ENCODE peak calls at places on chromosomes 1 and 21, in nine cellular contexts. W is CD4-positive, alpha-beta memory T cell; Z is fibroblast of pulmonary artery; A is adrenal gland; D is CD8-positive, alpha-beta T cell; S is fibroblast of lung; V is HL-60; Q is cardiac muscle cell; F is IMR-90. I is an unnamed sample.

GRCh38 chr1:18739408-18739807 is 108.8 kb downstream of the PAX7 start:
- DNase-seq in W (no peak), Q (no peak), V (no peak), F (no peak), D (no peak), S (no peak), Z (no peak), A (no peak), I (no peak)

GRCh38 chr21:41446571-41446970 is 20.5 kb downstream of the MX1 start:
- DNase-seq in Q (no peak), S (no peak), F (no peak), Z (no peak), D (no peak), W (no peak), A (no peak), V (no peak), I (no peak)

GRCh38 chr1:119422631-119423030 is 7.7 kb downstream of the HSD3B2 start:
- DNase-seq in D (no peak), W (no peak), S (no peak), Q (no peak), Z (no peak), F (no peak), A (no peak), V (no peak), I (no peak)

GRCh38 chr21:39385299-39386145 is 36.6 kb upstream of the HMGN1 start:
- DNase-seq in Z (peak), W (peak), F (peak), D (peak), V (no peak), S (peak), A (peak), Q (peak), I (no peak)

GRCh38 chr1:172775598-172776570 is 117.0 kb downstream of the FASLG start:
- DNase-seq in Q (peak), V (no peak), D (no peak), F (peak), S (peak), A (no peak), W (no peak), Z (peak), I (no peak)

GRCh38 chr1:201455098-201455497 is 13.9 kb downstream of the PHLDA3 start:
- DNase-seq in V (no peak), D (no peak), F (no peak), Q (no peak), S (no peak), Z (no peak), W (no peak), A (no peak), I (no peak)

GRCh38 chr21:14858309-14858708 is 206.5 kb downstream of the NRIP1 start:
- DNase-seq in Q (no peak), Z (no peak), A (no peak), W (no peak), D (no peak), V (no peak), S (no peak), F (no peak), I (no peak)

GRCh38 chr1:11680270-11681070 is 478 bp downstream of the MAD2L2 start:
- DNase-seq in Q (peak), F (peak), W (no peak), A (no peak), V (no peak), S (no peak), D (no peak), Z (no peak), I (no peak)

GRCh38 chr1:67749844-67750689 is 65.1 kb downstream of the GADD45A start:
- DNase-seq in Z (peak), S (peak), Q (peak), A (no peak), V (no peak), F (peak), D (no peak), W (no peak), I (no peak)

GRCh38 chr1:170545476-170545875 is 13.5 kb downstream of the GORAB start:
- DNase-seq in W (no peak), V (no peak), D (no peak), Z (peak), A (no peak), F (peak), Q (peak), S (peak), I (no peak)

GRCh38 chr1:185337221-185337620 is 20.2 kb upstream of the IVNS1ABP start:
- DNase-seq in W (no peak), Q (peak), S (no peak), F (peak), A (no peak), V (no peak), Z (peak), D (no peak), I (no peak)

GRCh38 chr1:203765029-203765837 is at the start of gene LAX1:
- DNase-seq in D (peak), V (peak), W (peak), Z (no peak), Q (no peak), A (no peak), F (no peak), S (no peak), I (no peak)

DNA sequence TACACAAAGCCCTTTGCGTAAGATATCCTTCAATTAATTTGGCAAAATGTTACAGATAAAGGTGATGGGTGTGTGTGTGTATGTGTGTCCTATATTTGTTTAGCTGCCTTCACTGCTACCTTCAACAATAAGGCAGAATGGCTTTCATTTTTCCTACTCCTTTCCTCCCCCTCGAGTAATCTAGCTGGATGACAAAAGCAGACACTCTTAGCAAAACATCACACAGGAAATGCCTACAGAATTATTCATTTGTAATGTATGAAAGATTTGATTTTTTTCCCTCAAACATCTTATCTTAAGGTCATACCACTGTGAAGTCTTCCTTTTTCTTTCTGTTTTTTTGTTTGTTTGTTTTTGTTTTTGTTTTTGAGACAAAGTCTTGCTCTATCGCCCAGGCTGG is 10.6 kb downstream of the PTPN22 start:
- DNase-seq in Q (peak), V (no peak), S (peak), A (no peak), Z (peak), F (peak), W (no peak), D (no peak), I (no peak)
- H3K4me3 ChIP-seq in Q (no peak), V (no peak), S (no peak), A (no peak), Z (peak), F (no peak), W (no peak), D (no peak), I (no peak)

GRCh38 chr1:65359888-65360287 is 50.5 kb downstream of the DNAJC6 start:
- DNase-seq in V (no peak), S (no peak), Z (no peak), D (no peak), W (no peak), F (no peak), A (no peak), Q (no peak), I (no peak)
- H3K4me3 ChIP-seq in V (no peak), S (no peak), Z (no peak), D (no peak), W (no peak), F (no peak), A (no peak), Q (no peak), I (no peak)

DNA sequence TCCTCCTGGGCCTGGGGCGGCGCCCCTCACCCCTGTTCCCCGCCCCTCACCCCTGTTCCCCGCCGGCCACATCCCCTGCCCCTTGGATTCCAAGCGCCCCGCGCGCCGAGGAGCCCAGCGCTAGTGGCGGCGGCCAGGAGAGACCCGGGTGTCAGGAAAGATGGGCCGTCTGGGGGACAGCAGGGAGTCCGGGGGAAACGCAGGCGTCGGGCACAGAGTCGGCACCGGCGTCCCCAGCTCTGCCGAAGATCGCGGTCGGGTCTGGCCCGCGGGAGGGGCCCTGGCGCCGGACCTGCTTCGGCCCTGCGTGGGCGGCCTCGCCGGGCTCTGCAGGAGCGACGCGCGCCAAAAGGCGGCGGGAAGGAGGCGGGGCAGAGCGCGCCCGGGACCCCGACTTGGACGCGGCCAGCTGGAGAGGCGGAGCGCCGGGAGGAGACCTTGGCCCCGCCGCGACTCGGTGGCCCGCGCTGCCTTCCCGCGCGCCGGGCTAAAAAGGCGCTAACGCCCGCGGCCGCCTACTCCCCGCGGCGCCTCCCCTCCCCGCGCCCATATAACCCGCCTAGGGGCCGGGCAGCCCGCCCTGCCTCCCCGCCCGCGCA is at the start of gene TP73:
- DNase-seq in A (no peak), D (no peak), S (no peak), V (no peak), Q (peak), W (no peak), F (no peak), Z (no peak), I (no peak)
- H3K4me3 ChIP-seq in A (no peak), D (peak), S (no peak), V (peak), Q (peak), W (no peak), F (no peak), Z (no peak), I (peak)

GRCh38 chr1:16721871-16722641 is 18.3 kb upstream of the RNU1-4 start:
- DNase-seq in W (no peak), Z (no peak), S (no peak), F (no peak), A (no peak), Q (no peak), D (no peak), V (no peak), I (no peak)

GRCh38 chr1:16724718-16725438 is 15.4 kb upstream of the RNU1-4 start:
- DNase-seq in S (no peak), V (no peak), Z (no peak), F (no peak), D (no peak), A (peak), Q (no peak), W (no peak), I (no peak)

GRCh38 chr1:16727190-16728111 is 12.9 kb upstream of the RNU1-4 start:
- DNase-seq in Z (peak), Q (peak), S (no peak), V (peak), A (peak), D (peak), W (peak), F (peak), I (no peak)
- H3K4me3 ChIP-seq in Z (no peak), Q (no peak), S (no peak), V (no peak), A (no peak), D (no peak), W (no peak), F (no peak), I (no peak)

GRCh38 chr21:19286901-19287300 is 883.3 kb upstream of the TMPRSS15 start:
- DNase-seq in Z (no peak), Q (no peak), F (no peak), S (no peak), A (no peak), W (no peak), V (no peak), D (no peak), I (no peak)
- H3K4me3 ChIP-seq in Z (no peak), Q (no peak), F (no peak), S (no peak), A (no peak), W (no peak), V (no peak), D (no peak), I (no peak)

GRCh38 chr1:19799233-19799876 is 361 bp downstream of the TMCO4 start:
- DNase-seq in W (peak), Q (peak), V (peak), Z (peak), A (peak), D (peak), F (peak), S (peak), I (no peak)

GRCh38 chr1:19798486-19799232 is 1.1 kb downstream of the TMCO4 start:
- DNase-seq in A (no peak), Q (no peak), D (no peak), V (no peak), S (no peak), F (no peak), W (no peak), Z (no peak), I (no peak)

GRCh38 chr1:19802269-19802668 is 2.6 kb upstream of the TMCO4 start:
- DNase-seq in D (no peak), Z (no peak), S (no peak), V (no peak), F (no peak), W (no peak), A (no peak), Q (no peak), I (no peak)

GRCh38 chr1:19797827-19798226 is 1.9 kb downstream of the TMCO4 start:
- DNase-seq in D (no peak), Q (no peak), S (no peak), W (no peak), Z (no peak), A (no peak), V (no peak), F (no peak), I (no peak)

GRCh38 chr1:19799877-19800804 is at the start of gene TMCO4:
- DNase-seq in W (peak), Z (peak), Q (peak), D (peak), A (peak), S (peak), V (no peak), F (peak), I (no peak)
- H3K4me3 ChIP-seq in W (peak), Z (peak), Q (peak), D (peak), A (peak), S (peak), V (peak), F (peak), I (peak)

DNA sequence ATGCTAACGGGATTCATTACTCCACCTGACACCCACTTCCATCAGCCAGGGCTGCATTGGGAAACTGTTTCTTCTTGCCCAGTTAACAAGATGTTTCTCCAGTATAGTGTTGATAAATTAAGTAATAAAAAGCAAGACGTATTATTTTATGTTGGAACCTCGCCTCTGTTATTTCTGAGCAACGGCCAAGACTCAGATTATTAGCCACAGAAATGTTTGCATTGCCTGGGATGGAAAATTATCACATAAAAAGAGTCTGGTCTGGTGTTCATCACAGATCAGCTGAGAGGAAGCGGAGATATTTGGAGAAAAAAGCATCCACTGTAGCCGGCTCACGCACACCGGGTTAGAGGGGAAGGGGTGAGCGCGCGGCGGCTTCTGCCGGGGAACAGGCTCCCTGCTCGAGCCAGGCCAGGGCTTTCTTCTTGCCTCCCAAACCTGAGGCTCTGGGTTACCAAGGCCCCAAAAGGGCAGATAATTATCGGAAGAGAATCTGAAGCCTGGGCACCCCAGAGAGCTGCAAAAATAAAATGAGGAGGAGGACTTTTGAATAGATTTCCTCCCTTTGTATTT is 189.5 kb downstream of the PRDM16 start:
- DNase-seq in W (no peak), S (no peak), D (no peak), F (no peak), Q (peak), A (no peak), V (no peak), Z (no peak), I (no peak)
- H3K4me3 ChIP-seq in W (no peak), S (no peak), D (no peak), F (no peak), Q (no peak), A (no peak), V (no peak), Z (no peak), I (no peak)

DNA sequence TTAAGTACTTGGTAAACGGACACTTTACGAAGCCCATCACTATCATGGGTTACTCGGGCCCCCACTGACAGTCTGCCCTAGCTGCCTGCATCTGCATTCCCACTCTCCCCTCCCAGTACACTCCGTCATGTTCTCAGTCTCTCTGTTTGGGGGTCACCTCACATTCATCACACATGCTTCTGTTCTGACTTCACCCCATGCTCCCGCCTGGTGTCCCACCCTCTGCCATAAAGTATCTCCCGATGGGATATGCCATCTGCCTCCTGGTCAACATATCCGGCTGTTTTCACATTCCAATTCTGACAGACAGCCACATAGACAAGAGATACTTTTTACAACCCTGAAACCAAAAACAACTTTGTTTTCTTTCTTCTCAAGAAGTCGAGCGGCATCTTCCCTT is 1.0 kb downstream of the OLFML2B start:
- DNase-seq in V (no peak), Q (no peak), Z (no peak), A (no peak), W (no peak), D (no peak), S (no peak), F (no peak), I (no peak)
- H3K4me3 ChIP-seq in V (no peak), Q (no peak), Z (no peak), A (no peak), W (no peak), D (no peak), S (peak), F (no peak), I (no peak)

GRCh38 chr1:14925336-14926136 is 228.0 kb upstream of the TMEM51 start:
- DNase-seq in V (no peak), A (no peak), D (no peak), F (no peak), Z (no peak), S (no peak), W (no peak), Q (no peak), I (no peak)

GRCh38 chr1:14924455-14925325 is 228.9 kb upstream of the TMEM51 start:
- DNase-seq in D (no peak), S (peak), A (peak), Z (peak), Q (peak), V (no peak), W (no peak), F (peak), I (no peak)

GRCh38 chr1:14926818-14927555 is 226.6 kb upstream of the TMEM51 start:
- DNase-seq in A (no peak), Q (no peak), S (no peak), W (no peak), F (no peak), Z (no peak), D (no peak), V (no peak), I (no peak)

GRCh38 chr1:14924012-14924452 is 229.5 kb upstream of the TMEM51 start:
- DNase-seq in Z (peak), D (peak), V (no peak), A (peak), S (peak), W (no peak), Q (peak), F (peak), I (no peak)

DNA sequence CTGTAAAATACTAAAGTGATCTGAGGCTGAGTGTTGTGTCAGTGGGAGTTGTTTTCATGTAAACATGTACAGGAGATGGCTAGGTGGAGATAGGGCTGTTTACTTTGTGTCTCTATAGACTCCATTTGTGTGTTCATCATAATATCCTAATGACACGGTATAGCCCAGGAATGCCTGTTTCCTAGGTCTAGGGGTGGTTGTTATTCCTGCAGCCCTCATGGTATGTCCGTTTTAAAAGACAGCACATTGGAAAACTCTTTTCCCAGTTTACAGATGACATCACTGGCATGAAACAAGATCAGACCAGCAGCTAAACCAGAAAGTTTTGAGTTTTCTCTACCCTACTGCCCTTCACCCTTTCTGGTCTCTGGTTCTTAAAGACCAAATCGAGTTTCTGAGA is 227.3 kb upstream of the TMEM51 start:
- DNase-seq in S (no peak), W (no peak), Q (no peak), V (no peak), D (no peak), A (no peak), Z (no peak), F (peak), I (no peak)
- H3K4me3 ChIP-seq in S (no peak), W (no peak), Q (no peak), V (no peak), D (no peak), A (no peak), Z (no peak), F (no peak), I (no peak)

I was measured in iPS DF 6.9.